ENCODE peak calls at places on chromosomes 7 and 10, in ten cellular contexts. One of them, this sample, is unnamed.

GRCh38 chr10:45552476-45552875 is 120.1 kb downstream of the ZFAND4 start:
- DNase-seq in fibroblast of the aortic adventitia: no peak
- DNase-seq in stimulated activated CD4-positive, alpha-beta T cell treated with anti-CD3 and anti-CD28 coated beads, Interleukin-12 subunit alpha, Interleukin-12 subunit beta, amount 100 ng/mL, for 24 hours: no peak
- DNase-seq in NCI-H1105 treated with DMSO at 0.1 percent for 48 hours: no peak
- DNase-seq in activated naive CD8-positive, alpha-beta T cell treated with anti-CD3 and anti-CD28 coated beads for 36 hours: no peak
- DNase-seq in foreskin fibroblast: no peak
- DNase-seq in H4: no peak
- DNase-seq in tibial nerve: no peak
- DNase-seq in NT2/D1: no peak
- DNase-seq in RWPE1: no peak
- DNase-seq in this sample: no peak

GRCh38 chr7:158863611-158864506 is 7.5 kb downstream of the DYNC2I1 start:
- DNase-seq in fibroblast of the aortic adventitia: peak
- DNase-seq in stimulated activated CD4-positive, alpha-beta T cell treated with anti-CD3 and anti-CD28 coated beads, Interleukin-12 subunit alpha, Interleukin-12 subunit beta, amount 100 ng/mL, for 24 hours: peak
- DNase-seq in NCI-H1105 treated with DMSO at 0.1 percent for 48 hours: no peak
- DNase-seq in activated naive CD8-positive, alpha-beta T cell treated with anti-CD3 and anti-CD28 coated beads for 36 hours: peak
- DNase-seq in foreskin fibroblast: peak
- DNase-seq in H4: peak
- DNase-seq in tibial nerve: peak
- DNase-seq in NT2/D1: no peak
- DNase-seq in RWPE1: peak
- DNase-seq in this sample: peak

GRCh38 chr10:73997479-73997805 is 474 bp upstream of the VCL start:
- DNase-seq in fibroblast of the aortic adventitia: no peak
- DNase-seq in stimulated activated CD4-positive, alpha-beta T cell treated with anti-CD3 and anti-CD28 coated beads, Interleukin-12 subunit alpha, Interleukin-12 subunit beta, amount 100 ng/mL, for 24 hours: peak
- DNase-seq in NCI-H1105 treated with DMSO at 0.1 percent for 48 hours: peak
- DNase-seq in activated naive CD8-positive, alpha-beta T cell treated with anti-CD3 and anti-CD28 coated beads for 36 hours: no peak
- DNase-seq in foreskin fibroblast: no peak
- DNase-seq in H4: peak
- DNase-seq in tibial nerve: no peak
- DNase-seq in NT2/D1: no peak
- DNase-seq in RWPE1: no peak
- DNase-seq in this sample: no peak

GRCh38 chr7:7176421-7177043 is 5.8 kb upstream of the C1GALT1 start:
- DNase-seq in fibroblast of the aortic adventitia: peak
- DNase-seq in stimulated activated CD4-positive, alpha-beta T cell treated with anti-CD3 and anti-CD28 coated beads, Interleukin-12 subunit alpha, Interleukin-12 subunit beta, amount 100 ng/mL, for 24 hours: no peak
- DNase-seq in NCI-H1105 treated with DMSO at 0.1 percent for 48 hours: no peak
- DNase-seq in activated naive CD8-positive, alpha-beta T cell treated with anti-CD3 and anti-CD28 coated beads for 36 hours: no peak
- DNase-seq in foreskin fibroblast: peak
- DNase-seq in H4: peak
- DNase-seq in tibial nerve: peak
- DNase-seq in NT2/D1: peak
- DNase-seq in RWPE1: peak
- DNase-seq in this sample: no peak

GRCh38 chr10:8194050-8194449 is 139.6 kb downstream of the GATA3 start:
- DNase-seq in fibroblast of the aortic adventitia: no peak
- DNase-seq in stimulated activated CD4-positive, alpha-beta T cell treated with anti-CD3 and anti-CD28 coated beads, Interleukin-12 subunit alpha, Interleukin-12 subunit beta, amount 100 ng/mL, for 24 hours: no peak
- DNase-seq in NCI-H1105 treated with DMSO at 0.1 percent for 48 hours: no peak
- DNase-seq in activated naive CD8-positive, alpha-beta T cell treated with anti-CD3 and anti-CD28 coated beads for 36 hours: no peak
- DNase-seq in foreskin fibroblast: no peak
- DNase-seq in H4: no peak
- DNase-seq in tibial nerve: no peak
- DNase-seq in NT2/D1: no peak
- DNase-seq in RWPE1: no peak
- DNase-seq in this sample: no peak

GRCh38 chr10:102827597-102827975 is 9.6 kb downstream of the CYP17A1 start:
- DNase-seq in fibroblast of the aortic adventitia: no peak
- DNase-seq in stimulated activated CD4-positive, alpha-beta T cell treated with anti-CD3 and anti-CD28 coated beads, Interleukin-12 subunit alpha, Interleukin-12 subunit beta, amount 100 ng/mL, for 24 hours: no peak
- DNase-seq in NCI-H1105 treated with DMSO at 0.1 percent for 48 hours: no peak
- DNase-seq in activated naive CD8-positive, alpha-beta T cell treated with anti-CD3 and anti-CD28 coated beads for 36 hours: no peak
- DNase-seq in foreskin fibroblast: no peak
- DNase-seq in H4: no peak
- DNase-seq in tibial nerve: no peak
- DNase-seq in NT2/D1: no peak
- DNase-seq in RWPE1: no peak
- DNase-seq in this sample: no peak

GRCh38 chr7:19117081-19117869 is at the start of gene TWIST1:
- DNase-seq in fibroblast of the aortic adventitia: peak
- DNase-seq in stimulated activated CD4-positive, alpha-beta T cell treated with anti-CD3 and anti-CD28 coated beads, Interleukin-12 subunit alpha, Interleukin-12 subunit beta, amount 100 ng/mL, for 24 hours: no peak
- DNase-seq in NCI-H1105 treated with DMSO at 0.1 percent for 48 hours: peak
- DNase-seq in activated naive CD8-positive, alpha-beta T cell treated with anti-CD3 and anti-CD28 coated beads for 36 hours: peak
- DNase-seq in foreskin fibroblast: peak
- DNase-seq in H4: peak
- DNase-seq in tibial nerve: peak
- DNase-seq in NT2/D1: peak
- DNase-seq in RWPE1: peak
- DNase-seq in this sample: no peak

GRCh38 chr7:128937647-128938523 is at the start of gene IRF5:
- DNase-seq in fibroblast of the aortic adventitia: no peak
- DNase-seq in stimulated activated CD4-positive, alpha-beta T cell treated with anti-CD3 and anti-CD28 coated beads, Interleukin-12 subunit alpha, Interleukin-12 subunit beta, amount 100 ng/mL, for 24 hours: no peak
- DNase-seq in NCI-H1105 treated with DMSO at 0.1 percent for 48 hours: peak
- DNase-seq in activated naive CD8-positive, alpha-beta T cell treated with anti-CD3 and anti-CD28 coated beads for 36 hours: no peak
- DNase-seq in foreskin fibroblast: no peak
- DNase-seq in H4: no peak
- DNase-seq in tibial nerve: no peak
- DNase-seq in NT2/D1: no peak
- DNase-seq in RWPE1: peak
- DNase-seq in this sample: no peak

GRCh38 chr7:33410266-33410665 is 280.9 kb downstream of the BBS9 start:
- DNase-seq in fibroblast of the aortic adventitia: no peak
- DNase-seq in stimulated activated CD4-positive, alpha-beta T cell treated with anti-CD3 and anti-CD28 coated beads, Interleukin-12 subunit alpha, Interleukin-12 subunit beta, amount 100 ng/mL, for 24 hours: no peak
- DNase-seq in NCI-H1105 treated with DMSO at 0.1 percent for 48 hours: no peak
- DNase-seq in activated naive CD8-positive, alpha-beta T cell treated with anti-CD3 and anti-CD28 coated beads for 36 hours: no peak
- DNase-seq in foreskin fibroblast: no peak
- DNase-seq in H4: no peak
- DNase-seq in tibial nerve: no peak
- DNase-seq in NT2/D1: no peak
- DNase-seq in RWPE1: no peak
- DNase-seq in this sample: no peak

GRCh38 chr7:119900996-119901395 is 372.0 kb upstream of the KCND2 start:
- DNase-seq in fibroblast of the aortic adventitia: peak
- DNase-seq in stimulated activated CD4-positive, alpha-beta T cell treated with anti-CD3 and anti-CD28 coated beads, Interleukin-12 subunit alpha, Interleukin-12 subunit beta, amount 100 ng/mL, for 24 hours: no peak
- DNase-seq in NCI-H1105 treated with DMSO at 0.1 percent for 48 hours: no peak
- DNase-seq in activated naive CD8-positive, alpha-beta T cell treated with anti-CD3 and anti-CD28 coated beads for 36 hours: no peak
- DNase-seq in foreskin fibroblast: no peak
- DNase-seq in H4: peak
- DNase-seq in tibial nerve: no peak
- DNase-seq in NT2/D1: no peak
- DNase-seq in RWPE1: no peak
- DNase-seq in this sample: no peak

GRCh38 chr10:36666451-36666850 is 458.9 kb upstream of the ANKRD30A start:
- DNase-seq in fibroblast of the aortic adventitia: no peak
- DNase-seq in stimulated activated CD4-positive, alpha-beta T cell treated with anti-CD3 and anti-CD28 coated beads, Interleukin-12 subunit alpha, Interleukin-12 subunit beta, amount 100 ng/mL, for 24 hours: no peak
- DNase-seq in NCI-H1105 treated with DMSO at 0.1 percent for 48 hours: no peak
- DNase-seq in activated naive CD8-positive, alpha-beta T cell treated with anti-CD3 and anti-CD28 coated beads for 36 hours: no peak
- DNase-seq in foreskin fibroblast: no peak
- DNase-seq in H4: no peak
- DNase-seq in tibial nerve: no peak
- DNase-seq in NT2/D1: no peak
- DNase-seq in RWPE1: no peak
- DNase-seq in this sample: no peak

GRCh38 chr7:126635545-126635944 is 617.2 kb downstream of the GRM8 start:
- DNase-seq in fibroblast of the aortic adventitia: no peak
- DNase-seq in stimulated activated CD4-positive, alpha-beta T cell treated with anti-CD3 and anti-CD28 coated beads, Interleukin-12 subunit alpha, Interleukin-12 subunit beta, amount 100 ng/mL, for 24 hours: no peak
- DNase-seq in NCI-H1105 treated with DMSO at 0.1 percent for 48 hours: peak
- DNase-seq in activated naive CD8-positive, alpha-beta T cell treated with anti-CD3 and anti-CD28 coated beads for 36 hours: no peak
- DNase-seq in foreskin fibroblast: no peak
- DNase-seq in H4: no peak
- DNase-seq in tibial nerve: no peak
- DNase-seq in NT2/D1: no peak
- DNase-seq in RWPE1: no peak
- DNase-seq in this sample: no peak

GRCh38 chr10:90960355-90960814 is 39.5 kb upstream of the ANKRD1 start:
- DNase-seq in fibroblast of the aortic adventitia: peak
- DNase-seq in stimulated activated CD4-positive, alpha-beta T cell treated with anti-CD3 and anti-CD28 coated beads, Interleukin-12 subunit alpha, Interleukin-12 subunit beta, amount 100 ng/mL, for 24 hours: no peak
- DNase-seq in NCI-H1105 treated with DMSO at 0.1 percent for 48 hours: no peak
- DNase-seq in activated naive CD8-positive, alpha-beta T cell treated with anti-CD3 and anti-CD28 coated beads for 36 hours: no peak
- DNase-seq in foreskin fibroblast: peak
- DNase-seq in H4: peak
- DNase-seq in tibial nerve: no peak
- DNase-seq in NT2/D1: no peak
- DNase-seq in RWPE1: peak
- DNase-seq in this sample: no peak

GRCh38 chr10:51363415-51363814 is 289.1 kb downstream of the PRKG1 start:
- DNase-seq in fibroblast of the aortic adventitia: no peak
- DNase-seq in stimulated activated CD4-positive, alpha-beta T cell treated with anti-CD3 and anti-CD28 coated beads, Interleukin-12 subunit alpha, Interleukin-12 subunit beta, amount 100 ng/mL, for 24 hours: no peak
- DNase-seq in NCI-H1105 treated with DMSO at 0.1 percent for 48 hours: no peak
- DNase-seq in activated naive CD8-positive, alpha-beta T cell treated with anti-CD3 and anti-CD28 coated beads for 36 hours: no peak
- DNase-seq in foreskin fibroblast: no peak
- DNase-seq in H4: no peak
- DNase-seq in tibial nerve: no peak
- DNase-seq in NT2/D1: no peak
- DNase-seq in RWPE1: no peak
- DNase-seq in this sample: no peak

GRCh38 chr10:131258256-131258655 is 53.3 kb downstream of the TCERG1L start:
- DNase-seq in fibroblast of the aortic adventitia: no peak
- DNase-seq in stimulated activated CD4-positive, alpha-beta T cell treated with anti-CD3 and anti-CD28 coated beads, Interleukin-12 subunit alpha, Interleukin-12 subunit beta, amount 100 ng/mL, for 24 hours: no peak
- DNase-seq in NCI-H1105 treated with DMSO at 0.1 percent for 48 hours: no peak
- DNase-seq in activated naive CD8-positive, alpha-beta T cell treated with anti-CD3 and anti-CD28 coated beads for 36 hours: no peak
- DNase-seq in foreskin fibroblast: no peak
- DNase-seq in H4: no peak
- DNase-seq in tibial nerve: no peak
- DNase-seq in NT2/D1: no peak
- DNase-seq in RWPE1: no peak
- DNase-seq in this sample: no peak

GRCh38 chr7:24827589-24827988 is 70.3 kb upstream of the GSDME start:
- DNase-seq in fibroblast of the aortic adventitia: peak
- DNase-seq in stimulated activated CD4-positive, alpha-beta T cell treated with anti-CD3 and anti-CD28 coated beads, Interleukin-12 subunit alpha, Interleukin-12 subunit beta, amount 100 ng/mL, for 24 hours: no peak
- DNase-seq in NCI-H1105 treated with DMSO at 0.1 percent for 48 hours: no peak
- DNase-seq in activated naive CD8-positive, alpha-beta T cell treated with anti-CD3 and anti-CD28 coated beads for 36 hours: no peak
- DNase-seq in foreskin fibroblast: peak
- DNase-seq in H4: no peak
- DNase-seq in tibial nerve: no peak
- DNase-seq in NT2/D1: no peak
- DNase-seq in RWPE1: no peak
- DNase-seq in this sample: no peak

GRCh38 chr10:102675887-102676616 is 31.8 kb downstream of the TRIM8 start:
- DNase-seq in fibroblast of the aortic adventitia: peak
- DNase-seq in stimulated activated CD4-positive, alpha-beta T cell treated with anti-CD3 and anti-CD28 coated beads, Interleukin-12 subunit alpha, Interleukin-12 subunit beta, amount 100 ng/mL, for 24 hours: no peak
- DNase-seq in NCI-H1105 treated with DMSO at 0.1 percent for 48 hours: no peak
- DNase-seq in activated naive CD8-positive, alpha-beta T cell treated with anti-CD3 and anti-CD28 coated beads for 36 hours: no peak
- DNase-seq in foreskin fibroblast: peak
- DNase-seq in H4: peak
- DNase-seq in tibial nerve: no peak
- DNase-seq in NT2/D1: no peak
- DNase-seq in RWPE1: no peak
- DNase-seq in this sample: no peak

GRCh38 chr7:146948708-146949107 is 832.1 kb downstream of the CNTNAP2 start:
- DNase-seq in fibroblast of the aortic adventitia: no peak
- DNase-seq in stimulated activated CD4-positive, alpha-beta T cell treated with anti-CD3 and anti-CD28 coated beads, Interleukin-12 subunit alpha, Interleukin-12 subunit beta, amount 100 ng/mL, for 24 hours: no peak
- DNase-seq in NCI-H1105 treated with DMSO at 0.1 percent for 48 hours: no peak
- DNase-seq in activated naive CD8-positive, alpha-beta T cell treated with anti-CD3 and anti-CD28 coated beads for 36 hours: no peak
- DNase-seq in foreskin fibroblast: no peak
- DNase-seq in H4: peak
- DNase-seq in tibial nerve: no peak
- DNase-seq in NT2/D1: no peak
- DNase-seq in RWPE1: no peak
- DNase-seq in this sample: no peak

GRCh38 chr7:30469303-30469702 is 9.3 kb downstream of the NOD1 start:
- DNase-seq in fibroblast of the aortic adventitia: peak
- DNase-seq in stimulated activated CD4-positive, alpha-beta T cell treated with anti-CD3 and anti-CD28 coated beads, Interleukin-12 subunit alpha, Interleukin-12 subunit beta, amount 100 ng/mL, for 24 hours: no peak
- DNase-seq in NCI-H1105 treated with DMSO at 0.1 percent for 48 hours: no peak
- DNase-seq in activated naive CD8-positive, alpha-beta T cell treated with anti-CD3 and anti-CD28 coated beads for 36 hours: no peak
- DNase-seq in foreskin fibroblast: peak
- DNase-seq in H4: peak
- DNase-seq in tibial nerve: peak
- DNase-seq in NT2/D1: peak
- DNase-seq in RWPE1: peak
- DNase-seq in this sample: no peak

GRCh38 chr10:93917064-93917391 is 23.2 kb downstream of the SLC35G1 start:
- DNase-seq in fibroblast of the aortic adventitia: no peak
- DNase-seq in stimulated activated CD4-positive, alpha-beta T cell treated with anti-CD3 and anti-CD28 coated beads, Interleukin-12 subunit alpha, Interleukin-12 subunit beta, amount 100 ng/mL, for 24 hours: no peak
- DNase-seq in NCI-H1105 treated with DMSO at 0.1 percent for 48 hours: no peak
- DNase-seq in activated naive CD8-positive, alpha-beta T cell treated with anti-CD3 and anti-CD28 coated beads for 36 hours: no peak
- DNase-seq in foreskin fibroblast: no peak
- DNase-seq in H4: no peak
- DNase-seq in tibial nerve: no peak
- DNase-seq in NT2/D1: no peak
- DNase-seq in RWPE1: no peak
- DNase-seq in this sample: no peak

GRCh38 chr7:3937146-3937545 is 636.1 kb downstream of the SDK1 start:
- DNase-seq in fibroblast of the aortic adventitia: no peak
- DNase-seq in stimulated activated CD4-positive, alpha-beta T cell treated with anti-CD3 and anti-CD28 coated beads, Interleukin-12 subunit alpha, Interleukin-12 subunit beta, amount 100 ng/mL, for 24 hours: no peak
- DNase-seq in NCI-H1105 treated with DMSO at 0.1 percent for 48 hours: no peak
- DNase-seq in activated naive CD8-positive, alpha-beta T cell treated with anti-CD3 and anti-CD28 coated beads for 36 hours: no peak
- DNase-seq in foreskin fibroblast: no peak
- DNase-seq in H4: no peak
- DNase-seq in tibial nerve: no peak
- DNase-seq in NT2/D1: no peak
- DNase-seq in RWPE1: no peak
- DNase-seq in this sample: no peak

GRCh38 chr10:110912374-110912773 is 6.6 kb downstream of the BBIP1 start:
- DNase-seq in fibroblast of the aortic adventitia: peak
- DNase-seq in stimulated activated CD4-positive, alpha-beta T cell treated with anti-CD3 and anti-CD28 coated beads, Interleukin-12 subunit alpha, Interleukin-12 subunit beta, amount 100 ng/mL, for 24 hours: no peak
- DNase-seq in NCI-H1105 treated with DMSO at 0.1 percent for 48 hours: no peak
- DNase-seq in activated naive CD8-positive, alpha-beta T cell treated with anti-CD3 and anti-CD28 coated beads for 36 hours: no peak
- DNase-seq in foreskin fibroblast: peak
- DNase-seq in H4: no peak
- DNase-seq in tibial nerve: no peak
- DNase-seq in NT2/D1: no peak
- DNase-seq in RWPE1: no peak
- DNase-seq in this sample: no peak

GRCh38 chr7:153090757-153091156 is 331.2 kb downstream of the ACTR3B start:
- DNase-seq in fibroblast of the aortic adventitia: no peak
- DNase-seq in stimulated activated CD4-positive, alpha-beta T cell treated with anti-CD3 and anti-CD28 coated beads, Interleukin-12 subunit alpha, Interleukin-12 subunit beta, amount 100 ng/mL, for 24 hours: no peak
- DNase-seq in NCI-H1105 treated with DMSO at 0.1 percent for 48 hours: peak
- DNase-seq in activated naive CD8-positive, alpha-beta T cell treated with anti-CD3 and anti-CD28 coated beads for 36 hours: no peak
- DNase-seq in foreskin fibroblast: no peak
- DNase-seq in H4: no peak
- DNase-seq in tibial nerve: no peak
- DNase-seq in NT2/D1: no peak
- DNase-seq in RWPE1: no peak
- DNase-seq in this sample: no peak

GRCh38 chr7:112782498-112782897 is 7.7 kb downstream of the TMEM168 start:
- DNase-seq in fibroblast of the aortic adventitia: peak
- DNase-seq in stimulated activated CD4-positive, alpha-beta T cell treated with anti-CD3 and anti-CD28 coated beads, Interleukin-12 subunit alpha, Interleukin-12 subunit beta, amount 100 ng/mL, for 24 hours: no peak
- DNase-seq in NCI-H1105 treated with DMSO at 0.1 percent for 48 hours: no peak
- DNase-seq in activated naive CD8-positive, alpha-beta T cell treated with anti-CD3 and anti-CD28 coated beads for 36 hours: no peak
- DNase-seq in foreskin fibroblast: no peak
- DNase-seq in H4: no peak
- DNase-seq in tibial nerve: no peak
- DNase-seq in NT2/D1: no peak
- DNase-seq in RWPE1: peak
- DNase-seq in this sample: no peak

GRCh38 chr10:11298116-11298515 is 280.4 kb downstream of the CELF2 start:
- DNase-seq in fibroblast of the aortic adventitia: no peak
- DNase-seq in stimulated activated CD4-positive, alpha-beta T cell treated with anti-CD3 and anti-CD28 coated beads, Interleukin-12 subunit alpha, Interleukin-12 subunit beta, amount 100 ng/mL, for 24 hours: no peak
- DNase-seq in NCI-H1105 treated with DMSO at 0.1 percent for 48 hours: no peak
- DNase-seq in activated naive CD8-positive, alpha-beta T cell treated with anti-CD3 and anti-CD28 coated beads for 36 hours: no peak
- DNase-seq in foreskin fibroblast: peak
- DNase-seq in H4: no peak
- DNase-seq in tibial nerve: no peak
- DNase-seq in NT2/D1: no peak
- DNase-seq in RWPE1: peak
- DNase-seq in this sample: no peak

GRCh38 chr7:73423519-73424485 is 9.8 kb upstream of the FZD9 start:
- DNase-seq in fibroblast of the aortic adventitia: no peak
- DNase-seq in stimulated activated CD4-positive, alpha-beta T cell treated with anti-CD3 and anti-CD28 coated beads, Interleukin-12 subunit alpha, Interleukin-12 subunit beta, amount 100 ng/mL, for 24 hours: no peak
- DNase-seq in NCI-H1105 treated with DMSO at 0.1 percent for 48 hours: no peak
- DNase-seq in activated naive CD8-positive, alpha-beta T cell treated with anti-CD3 and anti-CD28 coated beads for 36 hours: no peak
- DNase-seq in foreskin fibroblast: no peak
- DNase-seq in H4: no peak
- DNase-seq in tibial nerve: no peak
- DNase-seq in NT2/D1: no peak
- DNase-seq in RWPE1: no peak
- DNase-seq in this sample: no peak

GRCh38 chr10:13271552-13272163 is 28.2 kb downstream of the PHYH start:
- DNase-seq in fibroblast of the aortic adventitia: no peak
- DNase-seq in stimulated activated CD4-positive, alpha-beta T cell treated with anti-CD3 and anti-CD28 coated beads, Interleukin-12 subunit alpha, Interleukin-12 subunit beta, amount 100 ng/mL, for 24 hours: peak
- DNase-seq in NCI-H1105 treated with DMSO at 0.1 percent for 48 hours: no peak
- DNase-seq in activated naive CD8-positive, alpha-beta T cell treated with anti-CD3 and anti-CD28 coated beads for 36 hours: peak
- DNase-seq in foreskin fibroblast: peak
- DNase-seq in H4: no peak
- DNase-seq in tibial nerve: peak
- DNase-seq in NT2/D1: peak
- DNase-seq in RWPE1: no peak
- DNase-seq in this sample: no peak

GRCh38 chr10:92756233-92757065 is 66.7 kb downstream of the HHEX start:
- DNase-seq in fibroblast of the aortic adventitia: peak
- DNase-seq in stimulated activated CD4-positive, alpha-beta T cell treated with anti-CD3 and anti-CD28 coated beads, Interleukin-12 subunit alpha, Interleukin-12 subunit beta, amount 100 ng/mL, for 24 hours: no peak
- DNase-seq in NCI-H1105 treated with DMSO at 0.1 percent for 48 hours: no peak
- DNase-seq in activated naive CD8-positive, alpha-beta T cell treated with anti-CD3 and anti-CD28 coated beads for 36 hours: no peak
- DNase-seq in foreskin fibroblast: no peak
- DNase-seq in H4: peak
- DNase-seq in tibial nerve: no peak
- DNase-seq in NT2/D1: no peak
- DNase-seq in RWPE1: no peak
- DNase-seq in this sample: no peak